ENCODE peak calls at places on chromosomes 6 and 20, in ten cellular contexts. One of them, this sample, is unnamed.

GRCh38 chr20:36606171-36607116 is 865 bp downstream of the RAB5IF start:
- DNase-seq in transverse colon: peak; percentile 44
- DNase-seq in GF-D8: peak; percentile 85
- DNase-seq in M059J: peak; percentile 55
- DNase-seq in progenitor cell of endocrine pancreas: no peak
- DNase-seq in epithelial cell of esophagus: peak; percentile 59
- DNase-seq in GM04504: no peak
- DNase-seq in T follicular helper cell: no peak
- DNase-seq in NCI-H2081: no peak
- DNase-seq in ureter: peak; percentile 57
- DNase-seq in this sample: no peak

GRCh38 chr20:45909817-45910669 is 1.9 kb downstream of the PLTP start:
- DNase-seq in transverse colon: no peak
- DNase-seq in GF-D8: no peak
- DNase-seq in M059J: no peak
- DNase-seq in progenitor cell of endocrine pancreas: no peak
- DNase-seq in epithelial cell of esophagus: no peak
- DNase-seq in GM04504: no peak
- DNase-seq in T follicular helper cell: no peak
- DNase-seq in NCI-H2081: no peak
- DNase-seq in ureter: no peak
- DNase-seq in this sample: no peak

GRCh38 chr6:52418606-52419005 is 1.5 kb upstream of the EFHC1 start:
- DNase-seq in transverse colon: no peak
- DNase-seq in GF-D8: no peak
- DNase-seq in M059J: peak; percentile 18
- DNase-seq in progenitor cell of endocrine pancreas: no peak
- DNase-seq in epithelial cell of esophagus: no peak
- DNase-seq in GM04504: no peak
- DNase-seq in T follicular helper cell: no peak
- DNase-seq in NCI-H2081: no peak
- DNase-seq in ureter: no peak
- DNase-seq in this sample: no peak

GRCh38 chr20:59836768-59837167 is 96.7 kb downstream of the SYCP2 start:
- DNase-seq in transverse colon: no peak
- DNase-seq in GF-D8: no peak
- DNase-seq in M059J: no peak
- DNase-seq in progenitor cell of endocrine pancreas: no peak
- DNase-seq in epithelial cell of esophagus: peak; percentile 35
- DNase-seq in GM04504: no peak
- DNase-seq in T follicular helper cell: no peak
- DNase-seq in NCI-H2081: no peak
- DNase-seq in ureter: no peak
- DNase-seq in this sample: no peak

GRCh38 chr6:161105408-161105807 is 113.8 kb downstream of the MAP3K4 start:
- DNase-seq in transverse colon: no peak
- DNase-seq in GF-D8: no peak
- DNase-seq in M059J: peak; percentile 31
- DNase-seq in progenitor cell of endocrine pancreas: no peak
- DNase-seq in epithelial cell of esophagus: peak; percentile 69
- DNase-seq in GM04504: no peak
- DNase-seq in T follicular helper cell: no peak
- DNase-seq in NCI-H2081: no peak
- DNase-seq in ureter: no peak
- DNase-seq in this sample: no peak

GRCh38 chr20:6140947-6141346 is 18.1 kb upstream of the FERMT1 start:
- DNase-seq in transverse colon: no peak
- DNase-seq in GF-D8: no peak
- DNase-seq in M059J: peak; percentile 45
- DNase-seq in progenitor cell of endocrine pancreas: no peak
- DNase-seq in epithelial cell of esophagus: no peak
- DNase-seq in GM04504: no peak
- DNase-seq in T follicular helper cell: no peak
- DNase-seq in NCI-H2081: no peak
- DNase-seq in ureter: no peak
- DNase-seq in this sample: no peak

GRCh38 chr20:14418441-14418840 is 81.0 kb upstream of the FLRT3 start:
- DNase-seq in transverse colon: no peak
- DNase-seq in GF-D8: no peak
- DNase-seq in M059J: no peak
- DNase-seq in progenitor cell of endocrine pancreas: no peak
- DNase-seq in epithelial cell of esophagus: no peak
- DNase-seq in GM04504: no peak
- DNase-seq in T follicular helper cell: no peak
- DNase-seq in NCI-H2081: no peak
- DNase-seq in ureter: no peak
- DNase-seq in this sample: no peak

GRCh38 chr6:26087284-26088115 is at the start of gene HFE:
- DNase-seq in transverse colon: peak; percentile 57
- DNase-seq in GF-D8: no peak
- DNase-seq in M059J: peak; percentile 80
- DNase-seq in progenitor cell of endocrine pancreas: peak; percentile 16
- DNase-seq in epithelial cell of esophagus: peak; percentile 54
- DNase-seq in GM04504: no peak
- DNase-seq in T follicular helper cell: no peak
- DNase-seq in NCI-H2081: peak; percentile 11
- DNase-seq in ureter: peak; percentile 62
- DNase-seq in this sample: peak; percentile 22

GRCh38 chr6:93794161-93794560 is 374.8 kb upstream of the EPHA7 start:
- DNase-seq in transverse colon: no peak
- DNase-seq in GF-D8: no peak
- DNase-seq in M059J: no peak
- DNase-seq in progenitor cell of endocrine pancreas: no peak
- DNase-seq in epithelial cell of esophagus: no peak
- DNase-seq in GM04504: no peak
- DNase-seq in T follicular helper cell: no peak
- DNase-seq in NCI-H2081: no peak
- DNase-seq in ureter: no peak
- DNase-seq in this sample: no peak